ENCODE peak calls at places on chromosomes 13 and 19, in five cellular contexts. L, E, Q, F and D are unnamed samples.

GRCh38 chr13:94609196-94609595 is 7.5 kb downstream of the GPR180 start:
- DNase-seq in L (no peak), E (no peak), Q (no peak), F (no peak), D (no peak)

GRCh38 chr13:35882722-35883497 is 248.3 kb downstream of the DCLK1 start:
- DNase-seq in L (no peak), E (no peak), Q (no peak), F (no peak), D (no peak)

GRCh38 chr13:112657850-112658445 is 31.9 kb upstream of the ATP11A start:
- DNase-seq in L (no peak), E (peak; percentile 51), Q (no peak), F (no peak), D (no peak)

GRCh38 chr19:58086825-58087710 is 11.0 kb downstream of the ZSCAN18 start:
- DNase-seq in L (no peak), E (no peak), Q (no peak), F (no peak), D (no peak)

GRCh38 chr19:17794731-17795494 is at the start of gene B3GNT3:
- DNase-seq in L (no peak), E (peak; percentile 44), Q (no peak), F (no peak), D (peak; percentile 59)

GRCh38 chr13:73718248-73718647 is 416.0 kb downstream of the KLF12 start:
- DNase-seq in L (no peak), E (no peak), Q (no peak), F (no peak), D (no peak)

GRCh38 chr19:850221-850978 is 1.7 kb upstream of the ELANE start:
- DNase-seq in L (peak; percentile 30), E (peak; percentile 96), Q (no peak), F (no peak), D (no peak)

GRCh38 chr13:50379584-50379983 is 364.3 kb downstream of the KCNRG start:
- DNase-seq in L (no peak), E (no peak), Q (no peak), F (no peak), D (no peak)

GRCh38 chr19:3350014-3350663 is 16.2 kb upstream of the NFIC start:
- DNase-seq in L (no peak), E (peak; percentile 42), Q (no peak), F (no peak), D (peak; percentile 29)

GRCh38 chr19:12202250-12202649 is 39.4 kb downstream of the ZNF136 start:
- DNase-seq in L (no peak), E (no peak), Q (no peak), F (no peak), D (no peak)

GRCh38 chr13:31943591-31943990 is 88.0 kb upstream of the FRY start:
- DNase-seq in L (no peak), E (no peak), Q (no peak), F (no peak), D (no peak)

GRCh38 chr19:927707-928401 is 2.0 kb downstream of the ARID3A start:
- DNase-seq in L (no peak), E (no peak), Q (no peak), F (no peak), D (no peak)

GRCh38 chr13:99421758-99422555 is 79.3 kb upstream of the TM9SF2 start:
- DNase-seq in L (no peak), E (no peak), Q (no peak), F (no peak), D (no peak)

GRCh38 chr19:45071969-45072790 is 4.1 kb downstream of the ZNF296 start:
- DNase-seq in L (no peak), E (no peak), Q (no peak), F (no peak), D (no peak)

GRCh38 chr19:35713904-35714440 is 3.8 kb upstream of the KMT2B start:
- DNase-seq in L (no peak), E (no peak), Q (no peak), F (no peak), D (no peak)

GRCh38 chr19:5641171-5641570 is 18.3 kb downstream of the SAFB start:
- DNase-seq in L (no peak), E (no peak), Q (no peak), F (no peak), D (no peak)

GRCh38 chr19:33613601-33614000 is 8.2 kb upstream of the CHST8 start:
- DNase-seq in L (no peak), E (no peak), Q (no peak), F (no peak), D (no peak)

GRCh38 chr13:98909016-98909415 is 68.8 kb downstream of the DOCK9 start:
- DNase-seq in L (no peak), E (peak; percentile 49), Q (no peak), F (no peak), D (no peak)

GRCh38 chr19:44683434-44684210 is 12.3 kb downstream of the CEACAM19 start:
- DNase-seq in L (no peak), E (no peak), Q (no peak), F (no peak), D (no peak)

GRCh38 chr19:5292843-5293606 is 47.6 kb downstream of the PTPRS start:
- DNase-seq in L (no peak), E (peak; percentile 60), Q (peak; percentile 91), F (no peak), D (peak; percentile 74)

GRCh38 chr19:28876604-28877123 is 336.3 kb downstream of the UQCRFS1 start:
- DNase-seq in L (no peak), E (no peak), Q (no peak), F (no peak), D (no peak)

GRCh38 chr19:47435196-47435595 is 15.9 kb upstream of the MEIS3 start:
- DNase-seq in L (no peak), E (no peak), Q (no peak), F (no peak), D (no peak)

GRCh38 chr19:43564800-43565199 is 10.5 kb downstream of the XRCC1 start:
- DNase-seq in L (no peak), E (no peak), Q (no peak), F (no peak), D (no peak)

GRCh38 chr19:15463865-15464371 is 426 bp downstream of the RASAL3 start:
- DNase-seq in L (no peak), E (no peak), Q (peak; percentile 79), F (no peak), D (no peak)

GRCh38 chr19:19061491-19061890 is 2.3 kb upstream of the SLC25A42 start:
- DNase-seq in L (no peak), E (no peak), Q (no peak), F (no peak), D (peak; percentile 20)

GRCh38 chr19:41116261-41116660 is 2.0 kb downstream of the CYP2F1 start:
- DNase-seq in L (no peak), E (no peak), Q (no peak), F (no peak), D (no peak)